ENCODE peak calls at places on chromosomes 1 and 21, in six cellular contexts. One of them, this sample, is unnamed.
A peak's percentile ranks its signal among the peaks of the same experiment; 100 is the strongest.

GRCh38 chr1:21620461-21620860 is 48.7 kb downstream of the RAP1GAP start:
- DNase-seq in WERI-Rb-1: no peak
- DNase-seq in ACHN: no peak
- DNase-seq in NCI-H1436: no peak
- DNase-seq in IMR-90: no peak
- DNase-seq in H4: no peak
- DNase-seq in this sample: no peak

GRCh38 chr1:197924516-197925123 is 7.4 kb downstream of the LHX9 start:
- DNase-seq in NCI-H1436: peak; percentile 46
- DNase-seq in ACHN: peak; percentile 73
- DNase-seq in WERI-Rb-1: peak; percentile 69
- DNase-seq in IMR-90: peak; percentile 61
- DNase-seq in H4: peak; percentile 47
- DNase-seq in this sample: peak; percentile 73

GRCh38 chr21:37564924-37565529 is 198.5 kb downstream of the DYRK1A start:
- DNase-seq in WERI-Rb-1: no peak
- DNase-seq in H4: peak; percentile 55
- DNase-seq in NCI-H1436: no peak
- DNase-seq in IMR-90: peak; percentile 15
- DNase-seq in ACHN: no peak
- DNase-seq in this sample: peak; percentile 51

GRCh38 chr1:44730741-44731512 is at the start of gene RNU5D-1:
- DNase-seq in IMR-90: peak; percentile 98
- DNase-seq in WERI-Rb-1: peak; percentile 93
- DNase-seq in H4: peak; percentile 97
- DNase-seq in ACHN: peak; percentile 95
- DNase-seq in NCI-H1436: peak; percentile 86
- DNase-seq in this sample: peak; percentile 98

GRCh38 chr21:34983680-34984086 is 65.4 kb downstream of the RUNX1 start:
- DNase-seq in IMR-90: peak; percentile 63
- DNase-seq in ACHN: peak; percentile 54
- DNase-seq in WERI-Rb-1: no peak
- DNase-seq in NCI-H1436: no peak
- DNase-seq in H4: no peak
- DNase-seq in this sample: peak; percentile 42

GRCh38 chr1:162892916-162893714 is 32.1 kb upstream of the CCDC190 start:
- DNase-seq in IMR-90: peak; percentile 55
- DNase-seq in NCI-H1436: no peak
- DNase-seq in WERI-Rb-1: no peak
- DNase-seq in H4: no peak
- DNase-seq in ACHN: no peak
- DNase-seq in this sample: peak; percentile 84

GRCh38 chr1:240190881-240191385 is 99.2 kb downstream of the FMN2 start:
- DNase-seq in H4: peak; percentile 90
- DNase-seq in WERI-Rb-1: no peak
- DNase-seq in NCI-H1436: peak; percentile 51
- DNase-seq in ACHN: peak; percentile 99
- DNase-seq in IMR-90: peak; percentile 100
- DNase-seq in this sample: peak; percentile 91

GRCh38 chr1:33176362-33176850 is 5.4 kb downstream of the TRIM62 start:
- DNase-seq in H4: peak; percentile 69
- DNase-seq in ACHN: no peak
- DNase-seq in IMR-90: peak; percentile 67
- DNase-seq in NCI-H1436: no peak
- DNase-seq in WERI-Rb-1: peak; percentile 51
- DNase-seq in this sample: peak; percentile 86

GRCh38 chr1:147189514-147189913 is 17.2 kb upstream of the PRKAB2 start:
- DNase-seq in WERI-Rb-1: no peak
- DNase-seq in H4: no peak
- DNase-seq in IMR-90: no peak
- DNase-seq in NCI-H1436: no peak
- DNase-seq in ACHN: no peak
- DNase-seq in this sample: no peak

GRCh38 chr21:38989745-38990423 is 184.2 kb downstream of the ETS2 start:
- DNase-seq in H4: peak; percentile 92
- DNase-seq in NCI-H1436: no peak
- DNase-seq in ACHN: no peak
- DNase-seq in WERI-Rb-1: no peak
- DNase-seq in IMR-90: peak; percentile 94
- DNase-seq in this sample: peak; percentile 91

GRCh38 chr21:42493109-42494060 is 2.6 kb downstream of the RSPH1 start:
- DNase-seq in ACHN: no peak
- DNase-seq in IMR-90: no peak
- DNase-seq in H4: no peak
- DNase-seq in NCI-H1436: no peak
- DNase-seq in WERI-Rb-1: peak; percentile 86
- DNase-seq in this sample: no peak

GRCh38 chr1:85361106-85361505 is 84.7 kb upstream of the BCL10 start:
- DNase-seq in ACHN: peak; percentile 84
- DNase-seq in NCI-H1436: no peak
- DNase-seq in H4: peak; percentile 4
- DNase-seq in IMR-90: peak; percentile 87
- DNase-seq in WERI-Rb-1: no peak
- DNase-seq in this sample: peak; percentile 42

GRCh38 chr1:168348146-168348709 is 67.6 kb downstream of the TBX19 start:
- DNase-seq in NCI-H1436: no peak
- DNase-seq in WERI-Rb-1: no peak
- DNase-seq in ACHN: peak; percentile 54
- DNase-seq in H4: peak; percentile 37
- DNase-seq in IMR-90: no peak
- DNase-seq in this sample: peak; percentile 37

GRCh38 chr1:159429074-159429861 is 2.7 kb upstream of the OR10J4 start:
- DNase-seq in H4: peak; percentile 61
- DNase-seq in ACHN: peak; percentile 49
- DNase-seq in NCI-H1436: no peak
- DNase-seq in WERI-Rb-1: no peak
- DNase-seq in IMR-90: peak; percentile 24
- DNase-seq in this sample: peak; percentile 61

GRCh38 chr1:117685936-117686806 is 80.3 kb downstream of the TENT5C start:
- DNase-seq in H4: no peak
- DNase-seq in IMR-90: no peak
- DNase-seq in ACHN: no peak
- DNase-seq in WERI-Rb-1: no peak
- DNase-seq in NCI-H1436: no peak
- DNase-seq in this sample: no peak